ENCODE peak calls at places on chromosome 9, in five cellular contexts. One of them, this sample, is unnamed.

GRCh38 chr9:135641745-135642144 is 2.4 kb upstream of the GLT6D1 start:
- DNase-seq in GM04504: no peak
- DNase-seq in esophagus squamous epithelium: no peak
- DNase-seq in posterior cingulate gyrus: no peak
- DNase-seq in H9: no peak
- DNase-seq in this sample: no peak

GRCh38 chr9:135618866-135619598 is 20.3 kb downstream of the GLT6D1 start:
- DNase-seq in esophagus squamous epithelium: no peak
- DNase-seq in GM04504: no peak
- DNase-seq in H9: peak; percentile 26
- DNase-seq in posterior cingulate gyrus: no peak
- DNase-seq in this sample: no peak

GRCh38 chr9:101674165-101674564 is 64.3 kb downstream of the GRIN3A start:
- DNase-seq in H9: no peak
- DNase-seq in esophagus squamous epithelium: no peak
- DNase-seq in posterior cingulate gyrus: no peak
- DNase-seq in GM04504: no peak
- DNase-seq in this sample: no peak

GRCh38 chr9:104743377-104743985 is 4.0 kb upstream of the NIPSNAP3A start:
- DNase-seq in esophagus squamous epithelium: no peak
- DNase-seq in posterior cingulate gyrus: no peak
- DNase-seq in H9: no peak
- DNase-seq in GM04504: no peak
- DNase-seq in this sample: no peak

GRCh38 chr9:137762414-137763061 is 115.0 kb upstream of the CACNA1B start:
- DNase-seq in esophagus squamous epithelium: no peak
- DNase-seq in GM04504: no peak
- DNase-seq in posterior cingulate gyrus: no peak
- DNase-seq in H9: no peak
- DNase-seq in this sample: no peak

GRCh38 chr9:97904725-97905124 is 17.6 kb downstream of the TRMO start:
- DNase-seq in esophagus squamous epithelium: no peak
- DNase-seq in posterior cingulate gyrus: no peak
- DNase-seq in H9: no peak
- DNase-seq in GM04504: no peak
- DNase-seq in this sample: no peak

GRCh38 chr9:72718503-72718902 is 197.1 kb downstream of the TMC1 start:
- DNase-seq in esophagus squamous epithelium: no peak
- DNase-seq in H9: no peak
- DNase-seq in GM04504: no peak
- DNase-seq in posterior cingulate gyrus: no peak
- DNase-seq in this sample: no peak

GRCh38 chr9:128684325-128685021 is 4.5 kb upstream of the SET start:
- DNase-seq in H9: peak; percentile 87
- DNase-seq in esophagus squamous epithelium: peak; percentile 24
- DNase-seq in posterior cingulate gyrus: peak; percentile 37
- DNase-seq in GM04504: no peak
- DNase-seq in this sample: peak; percentile 81

GRCh38 chr9:135468866-135469521 is 10.6 kb upstream of the PPP1R26 start:
- DNase-seq in posterior cingulate gyrus: no peak
- DNase-seq in H9: no peak
- DNase-seq in GM04504: no peak
- DNase-seq in esophagus squamous epithelium: no peak
- DNase-seq in this sample: no peak

GRCh38 chr9:72494051-72494450 is 27.4 kb upstream of the TMC1 start:
- DNase-seq in esophagus squamous epithelium: no peak
- DNase-seq in GM04504: no peak
- DNase-seq in H9: no peak
- DNase-seq in posterior cingulate gyrus: no peak
- DNase-seq in this sample: no peak

GRCh38 chr9:35258665-35259474 is 97.1 kb downstream of the UNC13B start:
- DNase-seq in GM04504: peak; percentile 44
- DNase-seq in H9: peak; percentile 52
- DNase-seq in esophagus squamous epithelium: no peak
- DNase-seq in posterior cingulate gyrus: peak; percentile 62
- DNase-seq in this sample: peak; percentile 57

GRCh38 chr9:14349141-14349817 is 35.3 kb upstream of the NFIB start:
- DNase-seq in H9: no peak
- DNase-seq in posterior cingulate gyrus: no peak
- DNase-seq in esophagus squamous epithelium: no peak
- DNase-seq in GM04504: no peak
- DNase-seq in this sample: no peak

GRCh38 chr9:87793292-87793691 is 67.4 kb downstream of the CTSL start:
- DNase-seq in esophagus squamous epithelium: no peak
- DNase-seq in H9: no peak
- DNase-seq in posterior cingulate gyrus: no peak
- DNase-seq in GM04504: peak; percentile 67
- DNase-seq in this sample: no peak

GRCh38 chr9:90098456-90098855 is 493.6 kb downstream of the GADD45G start:
- DNase-seq in posterior cingulate gyrus: no peak
- DNase-seq in GM04504: no peak
- DNase-seq in H9: no peak
- DNase-seq in esophagus squamous epithelium: no peak
- DNase-seq in this sample: no peak

GRCh38 chr9:8648271-8648670 is 848.7 kb upstream of the DMAC1 start:
- DNase-seq in esophagus squamous epithelium: no peak
- DNase-seq in H9: no peak
- DNase-seq in posterior cingulate gyrus: no peak
- DNase-seq in GM04504: no peak
- DNase-seq in this sample: no peak

GRCh38 chr9:13432914-13433313 is 153.4 kb upstream of the MPDZ start:
- DNase-seq in esophagus squamous epithelium: no peak
- DNase-seq in posterior cingulate gyrus: no peak
- DNase-seq in H9: no peak
- DNase-seq in GM04504: no peak
- DNase-seq in this sample: no peak

GRCh38 chr9:6506571-6506970 is 93.6 kb downstream of the UHRF2 start:
- DNase-seq in GM04504: no peak
- DNase-seq in H9: no peak
- DNase-seq in esophagus squamous epithelium: no peak
- DNase-seq in posterior cingulate gyrus: no peak
- DNase-seq in this sample: no peak

GRCh38 chr9:126127591-126127990 is 199.0 kb upstream of the MVB12B start:
- DNase-seq in posterior cingulate gyrus: no peak
- DNase-seq in GM04504: no peak
- DNase-seq in esophagus squamous epithelium: no peak
- DNase-seq in H9: peak; percentile 5
- DNase-seq in this sample: peak; percentile 21

GRCh38 chr9:95048225-95049087 is 269.1 kb downstream of the FANCC start:
- DNase-seq in posterior cingulate gyrus: peak; percentile 58
- DNase-seq in esophagus squamous epithelium: no peak
- DNase-seq in GM04504: no peak
- DNase-seq in H9: peak; percentile 79
- DNase-seq in this sample: peak; percentile 75

GRCh38 chr9:125189011-125189360 is 617 bp downstream of the PPP6C start:
- DNase-seq in GM04504: no peak
- DNase-seq in H9: peak; percentile 32
- DNase-seq in posterior cingulate gyrus: peak; percentile 11
- DNase-seq in esophagus squamous epithelium: no peak
- DNase-seq in this sample: no peak

GRCh38 chr9:96758845-96759673 is 18.8 kb downstream of the ZNF510 start:
- DNase-seq in posterior cingulate gyrus: no peak
- DNase-seq in H9: no peak
- DNase-seq in GM04504: no peak
- DNase-seq in esophagus squamous epithelium: no peak
- DNase-seq in this sample: no peak

GRCh38 chr9:8337834-8338233 is 538.3 kb upstream of the DMAC1 start:
- DNase-seq in posterior cingulate gyrus: no peak
- DNase-seq in GM04504: no peak
- DNase-seq in esophagus squamous epithelium: no peak
- DNase-seq in H9: no peak
- DNase-seq in this sample: no peak

GRCh38 chr9:136510561-136510960 is 27.7 kb upstream of the SEC16A start:
- DNase-seq in posterior cingulate gyrus: no peak
- DNase-seq in H9: no peak
- DNase-seq in GM04504: no peak
- DNase-seq in esophagus squamous epithelium: no peak
- DNase-seq in this sample: no peak

GRCh38 chr9:136373300-136374182 is at the start of gene CARD9:
- DNase-seq in H9: no peak
- DNase-seq in GM04504: no peak
- DNase-seq in esophagus squamous epithelium: no peak
- DNase-seq in posterior cingulate gyrus: no peak
- DNase-seq in this sample: no peak

GRCh38 chr9:126705767-126706697 is 92.3 kb downstream of the LMX1B start:
- DNase-seq in posterior cingulate gyrus: peak; percentile 48
- DNase-seq in H9: peak; percentile 81
- DNase-seq in esophagus squamous epithelium: no peak
- DNase-seq in GM04504: no peak
- DNase-seq in this sample: peak; percentile 73

GRCh38 chr9:129102791-129103594 is 7.6 kb downstream of the CRAT start:
- DNase-seq in GM04504: no peak
- DNase-seq in esophagus squamous epithelium: no peak
- DNase-seq in H9: peak; percentile 85
- DNase-seq in posterior cingulate gyrus: peak; percentile 44
- DNase-seq in this sample: peak; percentile 74

GRCh38 chr9:135288054-135288453 is 191.5 kb upstream of the PPP1R26 start:
- DNase-seq in H9: no peak
- DNase-seq in GM04504: no peak
- DNase-seq in esophagus squamous epithelium: no peak
- DNase-seq in posterior cingulate gyrus: no peak
- DNase-seq in this sample: no peak

GRCh38 chr9:4826417-4827166 is 33.8 kb downstream of the RCL1 start:
- DNase-seq in esophagus squamous epithelium: no peak
- DNase-seq in posterior cingulate gyrus: no peak
- DNase-seq in H9: no peak
- DNase-seq in GM04504: no peak
- DNase-seq in this sample: no peak

GRCh38 chr9:121781701-121782464 is 130.4 kb downstream of the DAB2IP start:
- DNase-seq in esophagus squamous epithelium: no peak
- DNase-seq in posterior cingulate gyrus: no peak
- DNase-seq in H9: peak; percentile 18
- DNase-seq in GM04504: no peak
- DNase-seq in this sample: no peak

GRCh38 chr9:137202966-137203365 is 2.4 kb upstream of the TPRN start:
- DNase-seq in GM04504: no peak
- DNase-seq in H9: no peak
- DNase-seq in posterior cingulate gyrus: no peak
- DNase-seq in esophagus squamous epithelium: no peak
- DNase-seq in this sample: no peak

GRCh38 chr9:87670572-87671264 is 55.2 kb upstream of the CTSL start:
- DNase-seq in posterior cingulate gyrus: no peak
- DNase-seq in esophagus squamous epithelium: no peak
- DNase-seq in GM04504: no peak
- DNase-seq in H9: peak; percentile 18
- DNase-seq in this sample: no peak

GRCh38 chr9:13083973-13084528 is 195.4 kb downstream of the MPDZ start:
- DNase-seq in esophagus squamous epithelium: no peak
- DNase-seq in GM04504: no peak
- DNase-seq in H9: no peak
- DNase-seq in posterior cingulate gyrus: no peak
- DNase-seq in this sample: no peak

GRCh38 chr9:136838314-136839228 is 3.7 kb upstream of the AJM1 start:
- DNase-seq in esophagus squamous epithelium: no peak
- DNase-seq in posterior cingulate gyrus: no peak
- DNase-seq in H9: no peak
- DNase-seq in GM04504: no peak
- DNase-seq in this sample: no peak

GRCh38 chr9:111005711-111006482 is 32.4 kb downstream of the LPAR1 start:
- DNase-seq in esophagus squamous epithelium: no peak
- DNase-seq in posterior cingulate gyrus: no peak
- DNase-seq in GM04504: no peak
- DNase-seq in H9: no peak
- DNase-seq in this sample: no peak

GRCh38 chr9:100277166-100277979 is 75.4 kb downstream of the TEX10 start:
- DNase-seq in posterior cingulate gyrus: no peak
- DNase-seq in esophagus squamous epithelium: no peak
- DNase-seq in GM04504: peak; percentile 56
- DNase-seq in H9: no peak
- DNase-seq in this sample: no peak

GRCh38 chr9:76374702-76375543 is 19.3 kb downstream of the RFK start:
- DNase-seq in H9: peak; percentile 61
- DNase-seq in esophagus squamous epithelium: no peak
- DNase-seq in posterior cingulate gyrus: no peak
- DNase-seq in GM04504: peak; percentile 87
- DNase-seq in this sample: no peak

GRCh38 chr9:6785682-6786081 is 27.9 kb downstream of the KDM4C start:
- DNase-seq in GM04504: no peak
- DNase-seq in H9: no peak
- DNase-seq in esophagus squamous epithelium: no peak
- DNase-seq in posterior cingulate gyrus: no peak
- DNase-seq in this sample: no peak

GRCh38 chr9:77887660-77888059 is 144.0 kb downstream of the GNAQ start:
- DNase-seq in esophagus squamous epithelium: no peak
- DNase-seq in posterior cingulate gyrus: no peak
- DNase-seq in GM04504: no peak
- DNase-seq in H9: no peak
- DNase-seq in this sample: no peak